ENCODE peak calls at places on chromosomes 11 and 22, in six cellular contexts. L, D, U, N, X and E are unnamed samples.

GRCh38 chr11:104093426-104094280 is 57.2 kb downstream of the DDI1 start:
- DNase-seq in U (no peak), L (no peak), N (no peak), D (no peak), X (no peak), E (no peak)

GRCh38 chr11:69348414-69349235 is 54.7 kb downstream of the MYEOV start:
- DNase-seq in L (no peak), X (no peak), U (peak), D (no peak), N (no peak), E (no peak)

GRCh38 chr11:126229782-126230540 is 18.4 kb downstream of the FAM118B start:
- DNase-seq in L (peak), U (no peak), N (no peak), D (no peak), X (no peak), E (no peak)

GRCh38 chr11:128860571-128861361 is 6.3 kb downstream of the KCNJ1 start:
- DNase-seq in X (no peak), N (no peak), U (no peak), L (no peak), D (no peak), E (no peak)

GRCh38 chr11:95487391-95487790 is 256.4 kb upstream of the SESN3 start:
- DNase-seq in U (no peak), D (no peak), L (no peak), X (no peak), N (no peak), E (no peak)

GRCh38 chr22:47396105-47396504 is 633.7 kb downstream of the TBC1D22A start:
- DNase-seq in X (no peak), N (no peak), L (no peak), U (no peak), D (no peak), E (peak)

GRCh38 chr11:970319-970871 is 44.7 kb downstream of the AP2A2 start:
- DNase-seq in N (no peak), U (no peak), L (no peak), X (no peak), D (no peak), E (no peak)

GRCh38 chr11:66189031-66189745 is 79.3 kb upstream of the RAB1B start:
- DNase-seq in D (no peak), X (no peak), L (no peak), N (no peak), U (no peak), E (no peak)

GRCh38 chr22:37626144-37626543 is 13.3 kb upstream of the SH3BP1 start:
- DNase-seq in X (peak), U (peak), L (peak), D (peak), N (no peak), E (no peak)

GRCh38 chr11:17490938-17491337 is 14.3 kb upstream of the ABCC8 start:
- DNase-seq in X (no peak), D (no peak), L (no peak), N (no peak), U (no peak), E (no peak)

GRCh38 chr11:85385561-85385960 is 241.6 kb downstream of the DLG2 start:
- DNase-seq in N (no peak), U (no peak), L (no peak), D (no peak), X (no peak), E (no peak)

GRCh38 chr11:66340596-66341501 is 4.1 kb downstream of the BRMS1 start:
- DNase-seq in X (peak), L (no peak), N (no peak), D (no peak), U (no peak), E (no peak)

GRCh38 chr11:104968365-104968855 is at the start of gene CASP4:
- DNase-seq in X (no peak), N (peak), D (peak), L (peak), U (no peak), E (no peak)

GRCh38 chr22:36331912-36332622 is 55.7 kb downstream of the MYH9 start:
- DNase-seq in D (peak), U (peak), L (no peak), N (peak), X (no peak), E (peak)

GRCh38 chr11:68263444-68264035 is 8.2 kb downstream of the C11orf24 start:
- DNase-seq in N (no peak), X (no peak), L (no peak), U (no peak), D (no peak), E (no peak)

DNA sequence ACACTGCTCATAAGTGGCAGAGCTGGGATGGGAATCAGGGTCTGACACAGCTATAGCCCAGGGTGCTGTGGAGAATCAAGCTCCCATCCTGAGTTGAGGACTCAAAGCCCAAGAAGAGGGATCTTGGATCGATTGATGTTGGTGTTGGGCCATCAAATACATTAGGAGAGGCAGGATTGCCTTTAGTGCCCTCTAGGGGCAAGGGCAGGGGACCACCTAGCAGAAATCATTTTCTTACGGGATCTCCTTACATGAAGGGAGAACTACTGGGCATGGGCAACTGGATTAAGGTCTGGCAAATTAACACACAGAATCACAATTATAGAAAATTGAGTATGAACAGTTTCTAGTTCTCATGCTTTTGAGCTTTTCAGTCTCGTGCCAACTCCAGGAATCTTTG is 24.9 kb upstream of the EMSY start:
- DNase-seq in X (no peak), N (peak), U (no peak), D (no peak), L (no peak), E (no peak)
- TF ChIP-seq CTCF in X (peak), N (peak), U (no peak), D (no peak), L (peak), E (peak)

GRCh38 chr22:23862103-23862502 is 4.4 kb downstream of the SLC2A11 start:
- DNase-seq in N (peak), X (no peak), U (no peak), D (no peak), L (peak), E (no peak)

GRCh38 chr22:23858484-23858815 is 775 bp downstream of the SLC2A11 start:
- DNase-seq in D (no peak), N (no peak), U (no peak), X (no peak), L (no peak), E (no peak)

GRCh38 chr22:23859201-23859600 is 1.5 kb downstream of the SLC2A11 start:
- DNase-seq in D (no peak), U (no peak), X (no peak), N (no peak), L (no peak), E (no peak)

GRCh38 chr22:23857606-23858483 is at the start of gene SLC2A11:
- DNase-seq in L (peak), U (peak), D (peak), X (peak), N (peak), E (peak)

GRCh38 chr22:23856721-23857605 is 712 bp upstream of the SLC2A11 start:
- DNase-seq in N (peak), U (no peak), X (no peak), D (peak), L (peak), E (no peak)
- TF ChIP-seq CTCF in N (no peak), U (no peak), X (no peak), D (peak), L (peak), E (no peak)

DNA sequence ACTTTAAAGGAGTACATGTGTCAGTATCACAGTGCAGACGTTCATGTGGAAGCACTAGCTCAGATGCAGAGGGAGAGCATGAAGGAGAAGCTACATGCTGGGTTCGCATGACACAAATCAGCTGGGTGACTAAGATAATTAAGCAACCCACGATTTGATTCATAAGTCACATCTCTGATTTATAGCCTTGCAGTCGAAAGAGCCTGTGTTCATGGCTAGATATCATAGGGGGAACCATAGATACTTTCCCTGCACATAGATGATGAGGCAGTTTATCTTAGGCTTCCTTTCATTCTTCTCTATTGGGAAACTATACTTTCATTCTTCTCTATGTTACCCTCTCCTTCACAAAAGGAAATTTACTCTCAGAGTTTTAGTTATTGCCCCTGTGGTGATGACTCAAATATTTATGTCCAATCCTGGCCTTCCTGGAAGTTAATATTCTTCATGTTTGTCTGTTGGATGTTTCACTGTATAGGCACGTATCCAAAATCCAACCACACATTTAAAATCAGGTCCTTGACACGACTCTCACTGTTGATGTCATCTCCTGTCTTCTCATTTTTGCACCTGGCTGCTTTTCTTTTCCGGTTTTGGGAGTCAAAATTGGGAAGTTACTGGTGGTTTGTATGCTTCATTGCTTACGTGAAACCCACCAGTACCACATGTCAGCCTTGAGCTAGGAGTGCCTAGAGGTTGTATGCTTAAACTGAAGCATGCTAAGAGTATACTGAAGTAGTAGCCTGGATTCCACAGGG is 56.3 kb upstream of the SLC5A12 start:
- DNase-seq in U (no peak), L (peak), N (no peak), X (no peak), D (no peak), E (no peak)
- TF ChIP-seq CTCF in U (no peak), L (no peak), N (no peak), X (no peak), D (no peak), E (no peak)

DNA sequence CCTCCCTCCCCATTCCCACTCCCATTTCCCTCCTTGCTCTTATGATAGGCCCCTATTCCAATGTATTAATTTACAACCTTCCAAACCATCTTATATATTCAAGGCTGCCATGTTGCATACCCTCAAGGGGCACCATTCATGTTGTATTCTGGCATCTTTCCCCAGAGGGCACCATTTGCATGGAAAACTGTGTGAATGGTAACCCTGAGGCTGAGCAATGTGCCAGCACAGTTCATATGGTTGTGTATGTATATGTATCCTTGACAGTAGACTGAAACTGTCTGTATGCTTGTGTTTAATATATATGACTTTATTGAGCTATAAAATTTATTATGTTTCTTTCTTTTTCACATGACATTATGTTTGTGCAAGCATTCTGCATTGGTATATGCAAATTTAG is 7.3 kb downstream of the RASSF10 start:
- DNase-seq in L (no peak), D (peak), X (no peak), N (peak), U (no peak), E (no peak)
- TF ChIP-seq CTCF in L (no peak), D (no peak), X (no peak), N (no peak), U (no peak), E (no peak)

GRCh38 chr11:82229346-82229745 is 504.3 kb downstream of the FAM181B start:
- DNase-seq in N (no peak), X (no peak), U (no peak), D (no peak), L (peak), E (no peak)
- TF ChIP-seq CTCF in N (no peak), X (peak), U (no peak), D (no peak), L (peak), E (no peak)

DNA sequence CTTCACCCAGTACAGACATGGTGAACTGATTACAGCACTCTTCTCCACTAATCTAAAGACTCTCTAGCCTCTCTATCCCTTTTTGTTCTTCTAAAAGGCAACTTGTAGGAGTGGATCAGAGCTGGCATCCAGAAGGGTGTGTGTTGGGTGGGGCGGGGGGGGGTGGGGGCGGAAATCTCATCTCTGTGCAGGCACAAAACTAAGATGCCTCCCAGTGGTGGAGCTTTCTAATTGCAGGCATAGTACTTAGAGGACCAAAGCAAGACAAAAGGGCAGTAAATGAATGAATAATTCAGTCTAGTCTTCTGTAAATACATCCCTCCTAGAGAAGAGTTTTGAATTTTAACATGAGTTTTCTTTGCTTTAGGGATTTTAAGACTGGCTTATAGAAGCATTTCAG is 11.4 kb upstream of the EMID1 start:
- DNase-seq in L (no peak), D (no peak), U (no peak), N (no peak), X (no peak), E (no peak)
- TF ChIP-seq CTCF in L (peak), D (no peak), U (no peak), N (no peak), X (no peak), E (no peak)

GRCh38 chr22:29603358-29604191 is at the start of gene NF2:
- DNase-seq in D (peak), N (peak), X (peak), U (peak), L (peak), E (peak)
- TF ChIP-seq CTCF in D (no peak), N (no peak), X (no peak), U (no peak), L (no peak), E (no peak)

GRCh38 chr11:65100674-65101350 is 4.8 kb downstream of the VPS51 start:
- DNase-seq in U (no peak), X (no peak), N (no peak), D (no peak), L (peak), E (no peak)
- TF ChIP-seq CTCF in U (no peak), X (no peak), N (peak), D (no peak), L (peak), E (peak)

DNA sequence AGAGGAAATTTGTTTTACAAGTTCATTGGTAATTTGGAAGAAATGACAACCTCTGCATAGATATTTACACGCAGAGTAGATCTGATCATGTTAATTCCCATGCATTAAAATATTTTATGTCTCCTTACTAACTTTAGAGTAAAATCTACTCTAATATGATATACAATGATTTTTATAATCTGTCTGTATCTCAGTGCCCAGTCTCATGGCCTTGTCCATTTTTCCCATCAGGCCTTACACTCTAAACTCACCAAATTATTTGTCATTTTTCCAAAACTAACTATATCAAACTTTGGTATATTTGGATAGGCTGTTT is 12.2 kb downstream of the OR10D3 start:
- DNase-seq in X (no peak), N (no peak), U (no peak), D (no peak), L (no peak), E (no peak)
- TF ChIP-seq CTCF in X (no peak), N (no peak), U (no peak), D (no peak), L (no peak), E (peak)